ENCODE peak calls at places on chromosome 10, in seven cellular contexts. G is lung; H is fibroblast of the conjunctiva; Y is GM13976; F is activated CD8-positive, alpha-beta memory T cell treated with anti-CD3 and anti-CD28 coated beads, Interleukin-2, amount 50 U/mL, for 48 hours; R is CD4-positive, CD25-positive, alpha-beta regulatory T cell; O is Panc1. W is an unnamed sample.

GRCh38 chr10:88110355-88110754 is 246.9 kb downstream of the PTEN start:
- DNase-seq in G (no peak), H (no peak), Y (no peak), F (no peak), R (no peak), O (peak), W (no peak)

GRCh38 chr10:112045885-112046284 is 137.7 kb downstream of the GPAM start:
- DNase-seq in G (no peak), H (no peak), Y (no peak), F (no peak), R (no peak), O (no peak), W (no peak)

GRCh38 chr10:50937230-50937907 is 51.9 kb upstream of the A1CF start:
- DNase-seq in G (no peak), H (peak), Y (no peak), F (no peak), R (no peak), O (peak), W (no peak)

GRCh38 chr10:18233775-18234174 is 93.6 kb downstream of the CACNB2 start:
- DNase-seq in G (no peak), H (no peak), Y (no peak), F (no peak), R (no peak), O (no peak), W (no peak)

GRCh38 chr10:102289840-102290239 is 44.5 kb downstream of the GBF1 start:
- DNase-seq in G (no peak), H (no peak), Y (no peak), F (no peak), R (no peak), O (no peak), W (no peak)

GRCh38 chr10:129909531-129910286 is 54.4 kb downstream of the EBF3 start:
- DNase-seq in G (no peak), H (no peak), Y (no peak), F (no peak), R (no peak), O (no peak), W (no peak)

GRCh38 chr10:11447571-11447970 is 163.9 kb downstream of the USP6NL start:
- DNase-seq in G (no peak), H (no peak), Y (no peak), F (peak), R (no peak), O (no peak), W (no peak)

GRCh38 chr10:106511917-106512316 is 652.6 kb downstream of the SORCS1 start:
- DNase-seq in G (no peak), H (no peak), Y (no peak), F (no peak), R (no peak), O (no peak), W (no peak)

GRCh38 chr10:68876919-68877250 is 24.2 kb upstream of the DDX50 start:
- DNase-seq in G (no peak), H (no peak), Y (no peak), F (no peak), R (no peak), O (no peak), W (no peak)

GRCh38 chr10:24449334-24449740 is 240.4 kb downstream of the KIAA1217 start:
- DNase-seq in G (no peak), H (no peak), Y (peak), F (no peak), R (no peak), O (no peak), W (no peak)

GRCh38 chr10:130218936-130219335 is 82.7 kb downstream of the GLRX3 start:
- DNase-seq in G (no peak), H (no peak), Y (no peak), F (peak), R (no peak), O (no peak), W (no peak)

GRCh38 chr10:109898666-109899577 is 24.4 kb downstream of the XPNPEP1 start:
- DNase-seq in G (no peak), H (no peak), Y (no peak), F (no peak), R (no peak), O (no peak), W (peak)

GRCh38 chr10:122577311-122577885 is 16.8 kb downstream of the DMBT1 start:
- DNase-seq in G (no peak), H (no peak), Y (no peak), F (no peak), R (no peak), O (no peak), W (no peak)